ENCODE peak calls at places on chromosome X, in six cellular contexts. E, L, F, W, B and N are unnamed samples.

GRCh38 chrX:70360366-70360765 is 62.7 kb upstream of the GDPD2 start:
- DNase-seq in E (no peak), L (no peak), F (no peak), W (no peak), B (no peak), N (no peak)

GRCh38 chrX:46256875-46257274 is 288.3 kb downstream of the ZNF674 start:
- DNase-seq in E (no peak), L (no peak), F (no peak), W (no peak), B (no peak), N (no peak)

GRCh38 chrX:12570859-12571501 is 220.2 kb upstream of the PRPS2 start:
- DNase-seq in E (no peak), L (no peak), F (no peak), W (no peak), B (no peak), N (no peak)

GRCh38 chrX:72258174-72258573 is 18.9 kb downstream of the RPS4X start:
- DNase-seq in E (peak; percentile 64), L (peak; percentile 52), F (no peak), W (peak; percentile 32), B (no peak), N (no peak)

GRCh38 chrX:153684447-153685178 is 3.1 kb upstream of the SLC6A8 start:
- DNase-seq in E (peak; percentile 43), L (no peak), F (no peak), W (no peak), B (no peak), N (no peak)

GRCh38 chrX:123830309-123830708 is 29.5 kb upstream of the XIAP start:
- DNase-seq in E (peak; percentile 91), L (no peak), F (peak; percentile 64), W (no peak), B (no peak), N (no peak)

GRCh38 chrX:12702509-12703091 is 88.6 kb upstream of the PRPS2 start:
- DNase-seq in E (peak; percentile 1), L (peak; percentile 14), F (no peak), W (peak; percentile 23), B (no peak), N (peak; percentile 3)

GRCh38 chrX:4764888-4765287 is 1051.4 kb upstream of the PRKX start:
- DNase-seq in E (no peak), L (no peak), F (no peak), W (no peak), B (no peak), N (no peak)

GRCh38 chrX:2521927-2522386 is 21.2 kb upstream of the DHRSX start:
- DNase-seq in E (no peak), L (no peak), F (no peak), W (no peak), B (no peak), N (no peak)

DNA sequence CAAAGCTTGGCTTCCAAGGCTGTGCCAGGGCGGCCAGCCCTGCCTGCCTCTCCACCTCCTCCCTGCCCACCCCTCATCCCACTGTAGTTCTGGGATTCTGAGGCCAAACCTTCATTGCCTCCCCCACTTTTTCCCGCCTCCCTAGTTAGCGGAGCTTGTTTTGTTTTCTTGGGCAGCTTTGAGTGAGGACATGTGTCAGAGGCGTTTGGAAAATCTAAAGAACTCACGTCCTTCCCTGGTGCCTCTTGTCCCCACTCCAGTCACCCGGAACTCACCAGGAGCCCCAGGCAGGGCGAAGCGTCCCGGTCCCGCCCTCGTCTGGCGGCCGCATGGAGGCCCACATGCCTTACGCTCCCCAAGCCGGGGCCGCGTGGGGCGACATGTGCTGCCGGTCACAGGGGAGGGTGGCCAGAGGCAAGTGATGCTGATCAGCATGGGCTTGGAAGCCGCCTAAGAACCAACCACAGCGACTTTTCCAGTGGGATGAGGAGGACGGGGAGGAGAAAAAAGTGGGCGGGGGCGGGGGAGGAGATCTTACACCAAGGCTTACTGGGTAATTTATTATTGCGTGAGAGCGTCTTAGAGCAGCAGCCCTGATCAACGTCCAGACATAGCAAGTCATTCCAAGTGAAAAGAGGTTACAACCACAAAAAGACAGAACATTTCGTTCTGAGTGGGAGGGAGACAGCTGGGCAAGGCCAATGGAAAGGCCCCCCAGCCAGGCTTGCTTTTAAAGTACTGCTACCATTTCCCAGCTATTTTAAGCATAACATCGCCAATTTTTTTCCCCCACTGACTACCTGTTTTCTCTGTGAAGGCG is 48.5 kb downstream of the PRPS1 start:
- DNase-seq in E (no peak), L (peak; percentile 62), F (no peak), W (peak; percentile 86), B (no peak), N (peak; percentile 78)
- TF ChIP-seq SIN3A in E (no peak), L (no peak), F (no peak), W (no peak), B (no peak), N (no peak)

GRCh38 chrX:102154218-102154860 is 1.4 kb downstream of the BEX5 start:
- DNase-seq in E (no peak), L (peak; percentile 16), F (no peak), W (no peak), B (peak; percentile 3), N (no peak)

GRCh38 chrX:102155806-102156179 is at the start of gene BEX5:
- DNase-seq in E (no peak), L (peak; percentile 53), F (no peak), W (peak; percentile 52), B (peak; percentile 21), N (no peak)

GRCh38 chrX:102154900-102155805 is 624 bp downstream of the BEX5 start:
- DNase-seq in E (no peak), L (peak; percentile 9), F (no peak), W (no peak), B (no peak), N (no peak)
- TF ChIP-seq MAX in E (no peak), L (no peak), F (no peak), W (no peak), B (no peak), N (no peak)

DNA sequence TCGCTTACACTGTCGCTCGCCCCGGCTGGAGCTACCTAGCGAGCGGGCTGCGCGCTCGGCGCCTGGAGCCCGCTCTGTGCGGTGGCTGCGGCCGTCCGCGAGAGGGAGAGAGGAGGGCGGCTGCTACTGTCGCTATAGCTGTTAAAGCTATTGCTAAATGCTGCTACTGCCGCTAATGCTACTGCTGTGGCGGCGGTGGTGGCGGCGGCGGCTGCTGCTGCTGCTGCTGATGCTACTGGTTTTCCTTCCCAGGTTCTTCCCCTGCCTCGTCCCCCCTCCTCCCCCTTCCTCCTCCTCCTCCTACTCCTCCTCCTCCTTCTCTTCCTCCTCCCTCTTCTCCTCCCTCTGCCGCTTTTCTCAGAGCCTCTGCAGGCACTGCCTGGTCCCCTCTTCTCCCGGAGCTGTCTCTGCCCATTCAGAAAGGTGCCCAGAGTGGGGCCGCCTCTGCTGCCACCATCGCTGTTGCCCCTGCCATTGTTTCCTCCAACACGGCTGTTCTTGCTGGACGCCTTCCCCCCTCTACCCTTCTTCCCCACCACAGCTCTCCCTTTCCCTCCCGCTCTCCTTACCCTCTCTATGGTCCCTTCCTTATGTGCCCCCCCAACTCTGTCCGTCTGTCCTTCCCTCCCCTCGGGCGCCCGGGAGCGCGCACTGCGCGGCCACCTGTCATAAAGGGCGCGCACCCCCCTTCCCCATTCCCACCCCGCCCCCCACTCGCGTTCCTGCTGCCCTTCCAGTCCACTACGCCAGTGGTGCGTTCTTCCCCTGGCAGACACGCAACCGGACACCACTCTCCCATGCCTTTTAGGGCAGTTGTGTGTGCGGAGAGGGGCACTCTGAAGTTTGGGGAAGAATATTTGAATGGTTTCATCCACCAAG is at the start of gene NEXMIF:
- DNase-seq in E (peak; percentile 6), L (peak; percentile 77), F (no peak), W (no peak), B (no peak), N (no peak)
- TF ChIP-seq SIN3A in E (no peak), L (no peak), F (no peak), W (no peak), B (no peak), N (no peak)

GRCh38 chrX:136369377-136369776 is 68.6 kb downstream of the ADGRG4 start:
- DNase-seq in E (no peak), L (no peak), F (no peak), W (no peak), B (no peak), N (no peak)
- TF ChIP-seq MAX in E (no peak), L (no peak), F (no peak), W (no peak), B (no peak), N (no peak)